ENCODE peak calls at places on chromosomes 7 and 10, in seven cellular contexts. S is neural progenitor cell; Z is activated CD8-positive, alpha-beta memory T cell treated with anti-CD3 and anti-CD28 coated beads, Interleukin-2, amount 50 U/mL, for 48 hours; L is ELR; I is MV-4-11; V is EH; K is HT1080. C is an unnamed sample.

GRCh38 chr7:74183142-74183541 is 9.0 kb downstream of the EIF4H start:
- DNase-seq in S (no peak), Z (no peak), L (no peak), I (no peak), V (no peak), K (no peak), C (no peak)

GRCh38 chr7:101804642-101805401 is 12.6 kb upstream of the CUX1 start:
- DNase-seq in S (peak), Z (no peak), L (no peak), I (no peak), V (no peak), K (no peak), C (no peak)

GRCh38 chr7:112500619-112501018 is 19.8 kb downstream of the LSMEM1 start:
- DNase-seq in S (no peak), Z (no peak), L (peak), I (no peak), V (no peak), K (no peak), C (no peak)

GRCh38 chr10:35626971-35627507 is 15.1 kb downstream of the FZD8 start:
- DNase-seq in S (no peak), Z (no peak), L (peak), I (no peak), V (peak), K (peak), C (no peak)

GRCh38 chr7:153616808-153617207 is 435.4 kb upstream of the DPP6 start:
- DNase-seq in S (no peak), Z (no peak), L (no peak), I (no peak), V (no peak), K (no peak), C (no peak)

GRCh38 chr7:116970148-116970910 is 17.0 kb downstream of the ST7 start:
- DNase-seq in S (no peak), Z (no peak), L (no peak), I (peak), V (no peak), K (peak), C (no peak)

GRCh38 chr7:81433196-81433595 is 336.7 kb downstream of the HGF start:
- DNase-seq in S (no peak), Z (no peak), L (no peak), I (no peak), V (no peak), K (no peak), C (no peak)

GRCh38 chr7:33457041-33457440 is 327.7 kb downstream of the BBS9 start:
- DNase-seq in S (no peak), Z (no peak), L (no peak), I (no peak), V (no peak), K (no peak), C (no peak)

GRCh38 chr7:111098011-111098925 is 7.3 kb downstream of the LRRN3 start:
- DNase-seq in S (peak), Z (no peak), L (peak), I (peak), V (peak), K (no peak), C (no peak)

GRCh38 chr7:42202601-42203000 is 34.4 kb downstream of the GLI3 start:
- DNase-seq in S (no peak), Z (no peak), L (no peak), I (no peak), V (no peak), K (no peak), C (no peak)

GRCh38 chr7:13841284-13841683 is 148.2 kb downstream of the ETV1 start:
- DNase-seq in S (no peak), Z (no peak), L (no peak), I (no peak), V (no peak), K (no peak), C (no peak)

GRCh38 chr10:100101526-100102076 is 19.9 kb upstream of the CPN1 start:
- DNase-seq in S (no peak), Z (no peak), L (peak), I (no peak), V (peak), K (peak), C (no peak)

GRCh38 chr10:131274883-131275282 is 36.6 kb downstream of the TCERG1L start:
- DNase-seq in S (no peak), Z (no peak), L (no peak), I (no peak), V (no peak), K (no peak), C (no peak)

GRCh38 chr10:111565542-111565941 is 488.7 kb downstream of the ADRA2A start:
- DNase-seq in S (no peak), Z (no peak), L (no peak), I (no peak), V (no peak), K (no peak), C (no peak)

GRCh38 chr7:65915921-65916657 is 43.2 kb downstream of the VKORC1L1 start:
- DNase-seq in S (no peak), Z (no peak), L (no peak), I (peak), V (no peak), K (no peak), C (no peak)

GRCh38 chr7:27427416-27427815 is 184.8 kb downstream of the EVX1 start:
- DNase-seq in S (no peak), Z (no peak), L (no peak), I (no peak), V (no peak), K (no peak), C (no peak)

GRCh38 chr7:20958474-20958873 is 171.8 kb upstream of the SP8 start:
- DNase-seq in S (no peak), Z (no peak), L (no peak), I (no peak), V (no peak), K (no peak), C (no peak)

GRCh38 chr7:152615052-152615741 is 60.7 kb downstream of the XRCC2 start:
- DNase-seq in S (peak), Z (no peak), L (peak), I (no peak), V (no peak), K (no peak), C (no peak)